ENCODE peak calls at places on chromosomes 1 and 21, in four cellular contexts. E is K562, M is H1, W is GM12878. I is an unnamed sample.

GRCh38 chr21:34670220-34670961 is 1.6 kb downstream of the CLIC6 start:
- DNase-seq in E (no peak), M (no peak), W (no peak), I (no peak)

GRCh38 chr1:91591175-91591968 is 90.7 kb downstream of the CDC7 start:
- DNase-seq in E (peak; percentile 69), M (no peak), W (no peak), I (no peak)

GRCh38 chr1:74425669-74426068 is 86.7 kb downstream of the LRRC53 start:
- DNase-seq in E (no peak), M (no peak), W (no peak), I (no peak)

GRCh38 chr1:17877316-17877715 is 122.2 kb downstream of the ACTL8 start:
- DNase-seq in E (no peak), M (no peak), W (no peak), I (no peak)

GRCh38 chr1:212754193-212754592 is 37.4 kb downstream of the NSL1 start:
- DNase-seq in E (no peak), M (no peak), W (no peak), I (no peak)

GRCh38 chr21:32186843-32187242 is 92.0 kb downstream of the MIS18A start:
- DNase-seq in E (no peak), M (no peak), W (no peak), I (no peak)

GRCh38 chr21:42107881-42108553 is 36.9 kb downstream of the UMODL1 start:
- DNase-seq in E (peak; percentile 83), M (peak; percentile 50), W (no peak), I (peak; percentile 34)

GRCh38 chr21:31156662-31157061 is 118.4 kb upstream of the KRTAP19-8 start:
- DNase-seq in E (no peak), M (no peak), W (no peak), I (no peak)

GRCh38 chr1:106296431-106296830 is 760.0 kb upstream of the PRMT6 start:
- DNase-seq in E (no peak), M (no peak), W (no peak), I (no peak)

GRCh38 chr1:203915811-203916210 is 54.4 kb downstream of the SNRPE start:
- DNase-seq in E (no peak), M (no peak), W (no peak), I (no peak)

GRCh38 chr21:22438428-22439086 is 1440.3 kb downstream of the NCAM2 start:
- DNase-seq in E (no peak), M (no peak), W (no peak), I (no peak)

GRCh38 chr1:14853518-14853917 is 255.0 kb downstream of the KAZN start:
- DNase-seq in E (no peak), M (no peak), W (no peak), I (no peak)

GRCh38 chr21:34807146-34807880 is 138.5 kb downstream of the CLIC6 start:
- DNase-seq in E (no peak), M (no peak), W (no peak), I (no peak)

GRCh38 chr1:12556368-12556930 is 61.6 kb downstream of the DHRS3 start:
- DNase-seq in E (no peak), M (no peak), W (no peak), I (no peak)

GRCh38 chr21:15007716-15008296 is 57.0 kb downstream of the NRIP1 start:
- DNase-seq in E (no peak), M (no peak), W (no peak), I (no peak)

GRCh38 chr1:3068400-3069361 is at the start of gene PRDM16:
- DNase-seq in E (no peak), M (no peak), W (no peak), I (no peak)

GRCh38 chr1:242427519-242427918 is 97.0 kb downstream of the PLD5 start:
- DNase-seq in E (no peak), M (no peak), W (no peak), I (no peak)

GRCh38 chr21:45545691-45546531 is 3.7 kb upstream of the SLC19A1 start:
- DNase-seq in E (no peak), M (no peak), W (no peak), I (no peak)

GRCh38 chr1:230120949-230121381 is 53.9 kb downstream of the GALNT2 start:
- DNase-seq in E (peak; percentile 60), M (no peak), W (no peak), I (peak; percentile 51)

GRCh38 chr1:43315963-43316737 is 15.4 kb downstream of the TIE1 start:
- DNase-seq in E (no peak), M (no peak), W (no peak), I (no peak)
- TF ChIP-seq HDAC6 in E (no peak), M (no peak), W (no peak), I (no peak)

GRCh38 chr1:232643227-232643626 is 13.3 kb upstream of the SIPA1L2 start:
- DNase-seq in E (no peak), M (no peak), W (no peak), I (no peak)

GRCh38 chr1:232648316-232648715 is 18.4 kb upstream of the SIPA1L2 start:
- DNase-seq in E (no peak), M (no peak), W (no peak), I (no peak)

GRCh38 chr1:232641507-232641906 is 11.6 kb upstream of the SIPA1L2 start:
- DNase-seq in E (no peak), M (no peak), W (no peak), I (no peak)

GRCh38 chr1:232644209-232644608 is 14.3 kb upstream of the SIPA1L2 start:
- DNase-seq in E (no peak), M (no peak), W (no peak), I (no peak)
- TF ChIP-seq HDAC6 in E (no peak), M (no peak), W (no peak), I (no peak)

GRCh38 chr1:109427171-109427467 is 871 bp upstream of the PSMA5 start:
- DNase-seq in E (no peak), M (no peak), W (no peak), I (no peak)
- TF ChIP-seq HDAC6 in E (no peak), M (no peak), W (no peak), I (no peak)

GRCh38 chr1:66489146-66489545 is 44.8 kb upstream of the SGIP1 start:
- DNase-seq in E (no peak), M (no peak), W (no peak), I (no peak)
- TF ChIP-seq HDAC6 in E (no peak), M (no peak), W (no peak), I (no peak)

GRCh38 chr1:31361607-31362006 is 11.3 kb downstream of the FABP3 start:
- DNase-seq in E (no peak), M (no peak), W (no peak), I (no peak)

GRCh38 chr1:31364561-31365255 is 8.2 kb downstream of the FABP3 start:
- DNase-seq in E (no peak), M (no peak), W (no peak), I (no peak)

GRCh38 chr1:31356427-31356826 is 16.4 kb downstream of the FABP3 start:
- DNase-seq in E (no peak), M (no peak), W (no peak), I (no peak)

GRCh38 chr1:31366796-31367195 is 6.1 kb downstream of the FABP3 start:
- DNase-seq in E (no peak), M (no peak), W (no peak), I (no peak)

GRCh38 chr1:31362032-31362431 is 10.8 kb downstream of the FABP3 start:
- DNase-seq in E (no peak), M (no peak), W (no peak), I (no peak)
- TF ChIP-seq HDAC6 in E (no peak), M (no peak), W (no peak), I (no peak)

I was measured in HepG2.